ENCODE peak calls at places on chromosome X, in four cellular contexts. K is H9, M is IMR-90, R is mesendoderm. G is an unnamed sample.

GRCh38 chrX:130039847-130040246 is 57.4 kb downstream of the BCORL1 start:
- DNase-seq in M (no peak), K (no peak), R (no peak), G (no peak)

GRCh38 chrX:97074400-97074799 is 190.7 kb downstream of the RPA4 start:
- DNase-seq in M (peak), K (no peak), R (no peak), G (no peak)

GRCh38 chrX:139890991-139891700 is 41.7 kb downstream of the ATP11C start:
- DNase-seq in M (peak), R (no peak), K (no peak), G (no peak)

GRCh38 chrX:73206366-73206765 is 8.3 kb downstream of the NAP1L2 start:
- DNase-seq in K (no peak), M (no peak), R (no peak), G (no peak)

GRCh38 chrX:134883134-134883700 is 107.6 kb upstream of the SMIM10 start:
- DNase-seq in R (no peak), M (no peak), K (no peak), G (no peak)

GRCh38 chrX:134244043-134244442 is 7.1 kb downstream of the CCDC160 start:
- DNase-seq in R (no peak), M (peak), K (no peak), G (no peak)

GRCh38 chrX:50579955-50580354 is 109.3 kb upstream of the DGKK start:
- DNase-seq in K (peak), M (peak), R (peak), G (no peak)

GRCh38 chrX:154732421-154733071 is 18.3 kb downstream of the GAB3 start:
- DNase-seq in K (no peak), R (peak), M (peak), G (no peak)

GRCh38 chrX:9538544-9539045 is 73.7 kb downstream of the TBL1X start:
- DNase-seq in R (no peak), K (no peak), M (no peak), G (no peak)

GRCh38 chrX:65696613-65697012 is 29.2 kb downstream of the MSN start:
- DNase-seq in R (no peak), M (no peak), K (no peak), G (no peak)

GRCh38 chrX:24963823-24964222 is 51.9 kb downstream of the ARX start:
- DNase-seq in R (peak), M (no peak), K (no peak), G (no peak)

GRCh38 chrX:31981546-31982062 is 909.8 kb upstream of the FTHL17 start:
- DNase-seq in K (no peak), R (no peak), M (no peak), G (no peak)

GRCh38 chrX:151169783-151170182 is 6.6 kb upstream of the GPR50 start:
- DNase-seq in K (no peak), R (peak), M (no peak), G (no peak)

GRCh38 chrX:149365061-149365460 is 140.0 kb downstream of the IDS start:
- DNase-seq in R (peak), M (no peak), K (no peak), G (no peak)

GRCh38 chrX:146481735-146482134 is 327.8 kb upstream of the CXorf51B start:
- DNase-seq in K (no peak), M (no peak), R (peak), G (no peak)

GRCh38 chrX:2928583-2929434 is at the start of gene ARSD:
- DNase-seq in R (peak), M (peak), K (peak), G (peak)

GRCh38 chrX:110049096-110049495 is 46.2 kb downstream of the TMEM164 start:
- DNase-seq in R (no peak), M (no peak), K (no peak), G (no peak)

GRCh38 chrX:17174671-17175070 is 200.3 kb upstream of the NHS start:
- DNase-seq in R (no peak), K (no peak), M (no peak), G (no peak)

GRCh38 chrX:15310117-15310516 is 5.3 kb downstream of the ASB11 start:
- DNase-seq in K (no peak), R (no peak), M (peak), G (no peak)

GRCh38 chrX:100319716-100320115 is 90.4 kb downstream of the PCDH19 start:
- DNase-seq in R (no peak), K (no peak), M (no peak), G (no peak)

GRCh38 chrX:44873415-44874270 is 655 bp downstream of the KDM6A start:
- DNase-seq in R (peak), K (no peak), M (peak), G (no peak)

GRCh38 chrX:53984895-53985294 is 59.4 kb downstream of the PHF8 start:
- DNase-seq in K (no peak), M (no peak), R (no peak), G (no peak)

GRCh38 chrX:134604701-134605271 is 53.5 kb downstream of the PLAC1 start:
- DNase-seq in M (peak), K (no peak), R (peak), G (no peak)

DNA sequence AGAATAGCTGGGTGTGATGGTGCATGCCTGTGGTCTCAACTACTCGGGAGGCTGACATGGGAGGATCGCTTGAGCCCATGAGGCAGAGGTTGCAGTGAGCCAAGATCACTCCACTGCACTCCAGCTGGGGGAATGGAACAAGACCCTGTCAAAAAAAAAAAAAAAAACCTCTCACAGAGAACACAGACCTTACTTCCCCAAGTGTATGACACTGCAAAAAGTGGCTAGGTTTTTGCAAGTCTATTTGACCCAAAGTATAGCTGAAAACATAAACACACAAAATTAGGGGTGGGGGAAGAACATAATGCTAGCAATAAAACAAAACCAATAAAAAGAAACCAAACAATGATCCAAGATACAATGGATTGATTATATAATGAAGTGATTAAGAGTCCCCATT is 6.7 kb downstream of the LAMP2 start:
- DNase-seq in M (no peak), K (no peak), R (no peak), G (no peak)
- H3K9ac ChIP-seq in M (no peak), K (no peak), R (no peak), G (no peak)

DNA sequence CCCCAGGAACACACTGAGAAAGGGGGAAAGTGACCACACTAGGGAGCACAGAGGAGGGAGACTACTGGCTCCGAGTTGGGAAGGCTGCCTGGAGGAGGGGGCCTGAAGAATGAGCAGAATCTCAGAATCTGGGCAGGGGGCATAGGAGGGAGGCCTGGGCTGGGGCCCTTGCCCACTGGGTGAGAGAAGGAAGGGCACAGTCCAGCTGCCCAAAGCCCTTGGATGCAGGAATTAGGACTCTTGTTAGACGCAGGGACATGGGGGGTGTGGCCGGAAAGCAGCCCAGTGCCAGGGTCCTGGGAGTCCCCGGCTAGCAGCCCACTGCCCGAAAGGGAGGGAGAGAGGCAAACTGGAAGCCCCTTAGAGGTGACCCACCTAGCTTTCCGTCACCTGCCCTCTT is 1.9 kb upstream of the DUSP9 start:
- DNase-seq in M (no peak), R (no peak), K (no peak), G (no peak)
- H3K56ac ChIP-seq in M (no peak), R (no peak), K (no peak), G (no peak)

GRCh38 chrX:55488559-55489314 is 911 bp downstream of the USP51 start:
- DNase-seq in R (peak), M (peak), K (peak), G (no peak)
- H3K9ac ChIP-seq in R (peak), M (peak), K (peak), G (peak)

GRCh38 chrX:48531359-48531954 is 8.1 kb upstream of the TBC1D25 start:
- DNase-seq in K (no peak), M (peak), R (peak), G (no peak)
- H3K56ac ChIP-seq in K (no peak), M (no peak), R (no peak), G (no peak)

GRCh38 chrX:39758791-39759525 is 338.8 kb downstream of the BCOR start:
- DNase-seq in M (no peak), K (no peak), R (no peak), G (no peak)
- H3K9ac ChIP-seq in M (no peak), K (no peak), R (no peak), G (no peak)

GRCh38 chrX:12463052-12463451 is 324.8 kb downstream of the FRMPD4 start:
- DNase-seq in R (no peak), M (no peak), K (no peak), G (peak)
- H3K56ac ChIP-seq in R (no peak), M (no peak), K (no peak), G (no peak)

G was measured in H1.